ENCODE peak calls at places on chromosomes 5 and 9, in seven cellular contexts. G is Calu3, C is brain microvascular endothelial cell, Y is GM12865, T is cardiac fibroblast, X is HFF-Myc, V is astrocyte of the cerebellum. B is an unnamed sample.

GRCh38 chr5:119059740-119060255 is 11.1 kb upstream of the DMXL1 start:
- DNase-seq in Y (no peak), T (no peak), V (no peak), C (no peak), X (no peak), G (no peak), B (no peak)

GRCh38 chr9:109315889-109316640 is 4.8 kb downstream of the EPB41L4B start:
- DNase-seq in Y (no peak), G (peak), V (peak), X (no peak), T (peak), C (no peak), B (no peak)

GRCh38 chr9:107064378-107064777 is 201.4 kb downstream of the ZNF462 start:
- DNase-seq in Y (no peak), V (no peak), C (no peak), X (no peak), G (no peak), T (no peak), B (no peak)

GRCh38 chr5:141338538-141339306 is at the start of gene PCDHGA2:
- DNase-seq in V (peak), C (peak), T (peak), G (no peak), Y (peak), X (no peak), B (peak)

GRCh38 chr9:31608413-31608812 is 776.0 kb upstream of the ACO1 start:
- DNase-seq in Y (no peak), C (peak), V (peak), X (no peak), G (no peak), T (peak), B (no peak)

GRCh38 chr5:133485468-133485867 is 126.9 kb downstream of the FSTL4 start:
- DNase-seq in T (no peak), C (no peak), V (no peak), Y (no peak), X (no peak), G (no peak), B (no peak)

GRCh38 chr5:65952259-65952658 is 25.9 kb downstream of the ERBIN start:
- DNase-seq in T (no peak), G (no peak), Y (no peak), X (no peak), V (no peak), C (no peak), B (no peak)

GRCh38 chr5:131983244-131983771 is 28.1 kb downstream of the ACSL6 start:
- DNase-seq in V (peak), C (no peak), Y (no peak), T (no peak), X (no peak), G (no peak), B (no peak)

GRCh38 chr5:91929522-91929817 is 546.4 kb upstream of the ARRDC3 start:
- DNase-seq in T (no peak), G (no peak), V (no peak), C (no peak), X (no peak), Y (no peak), B (no peak)

GRCh38 chr9:112503170-112503569 is 16.5 kb downstream of the KIAA1958 start:
- DNase-seq in V (no peak), X (no peak), T (no peak), C (no peak), Y (no peak), G (no peak), B (no peak)

DNA sequence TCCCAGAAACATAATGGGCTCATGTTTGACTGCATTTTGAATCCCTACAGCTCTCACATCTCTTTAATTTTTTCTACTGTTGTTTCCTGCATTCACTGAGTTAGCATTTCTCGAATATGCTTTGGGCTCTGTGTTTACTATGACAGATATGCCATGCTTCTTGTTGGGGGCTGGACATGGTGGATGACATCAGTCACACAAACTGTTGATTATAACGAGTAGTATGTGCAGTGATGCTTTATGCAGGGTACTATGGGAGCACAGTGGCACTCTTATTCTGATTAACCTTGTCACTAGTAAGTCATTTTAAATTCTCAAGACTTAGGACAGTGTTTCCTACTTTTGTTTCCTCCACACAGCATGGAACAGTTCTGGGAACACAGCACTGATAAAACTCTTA is 295.4 kb upstream of the ZNF608 start:
- DNase-seq in T (no peak), V (no peak), X (no peak), G (no peak), Y (no peak), C (no peak), B (no peak)
- TF ChIP-seq CTCF in T (no peak), V (no peak), X (no peak), G (no peak), Y (no peak), C (no peak), B (no peak)

DNA sequence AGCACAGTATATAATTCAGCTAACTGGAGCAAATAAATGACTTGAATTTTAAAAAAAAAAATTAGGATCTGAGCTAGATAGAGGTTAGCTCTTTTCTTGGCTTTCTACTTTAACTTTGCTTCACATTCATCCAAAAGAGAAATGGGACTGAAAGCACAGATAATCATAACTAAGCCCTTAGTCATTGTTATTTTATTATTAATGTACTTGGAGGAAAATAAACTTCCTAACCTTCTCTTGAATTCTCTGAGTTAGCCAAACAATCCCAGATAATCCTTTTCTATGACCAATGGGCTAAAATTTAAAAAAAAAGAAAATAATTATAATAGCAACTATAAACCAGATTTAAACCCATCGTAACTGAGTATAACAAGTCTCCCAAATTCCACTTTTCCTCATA is 57.6 kb upstream of the RASA1 start:
- DNase-seq in V (no peak), Y (no peak), T (peak), X (no peak), G (no peak), C (no peak), B (no peak)
- TF ChIP-seq CTCF in V (no peak), Y (no peak), T (no peak), X (no peak), G (no peak), C (no peak), B (no peak)

DNA sequence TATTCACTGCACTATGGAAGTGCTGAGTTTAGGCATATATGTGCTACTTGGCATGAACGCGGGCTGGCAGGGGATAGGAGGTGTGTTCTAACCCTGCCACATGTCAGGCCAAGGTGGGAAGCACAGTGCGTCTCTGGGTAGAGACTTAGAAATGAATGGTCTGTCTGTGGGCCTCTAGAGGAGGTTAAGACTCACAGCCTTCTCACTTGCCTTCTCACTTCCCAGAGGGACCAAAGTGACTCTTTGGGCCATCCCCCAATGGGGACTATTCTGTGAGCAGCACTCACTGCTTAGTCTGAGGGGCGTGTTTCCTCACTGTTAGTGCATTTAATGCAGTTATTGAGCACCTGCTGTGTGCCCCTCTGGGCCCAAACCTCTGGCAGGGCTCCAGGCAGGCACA is 2.4 kb upstream of the PITX1 start:
- DNase-seq in X (no peak), V (no peak), Y (no peak), C (no peak), T (no peak), G (no peak), B (no peak)
- TF ChIP-seq CTCF in X (no peak), V (no peak), Y (no peak), C (no peak), T (no peak), G (no peak), B (no peak)

GRCh38 chr9:129487307-129487657 is 133.6 kb downstream of the C9orf50 start:
- DNase-seq in V (no peak), C (no peak), Y (no peak), X (no peak), G (no peak), T (no peak), B (no peak)
- TF ChIP-seq CTCF in V (no peak), C (no peak), Y (no peak), X (no peak), G (no peak), T (no peak), B (no peak)

DNA sequence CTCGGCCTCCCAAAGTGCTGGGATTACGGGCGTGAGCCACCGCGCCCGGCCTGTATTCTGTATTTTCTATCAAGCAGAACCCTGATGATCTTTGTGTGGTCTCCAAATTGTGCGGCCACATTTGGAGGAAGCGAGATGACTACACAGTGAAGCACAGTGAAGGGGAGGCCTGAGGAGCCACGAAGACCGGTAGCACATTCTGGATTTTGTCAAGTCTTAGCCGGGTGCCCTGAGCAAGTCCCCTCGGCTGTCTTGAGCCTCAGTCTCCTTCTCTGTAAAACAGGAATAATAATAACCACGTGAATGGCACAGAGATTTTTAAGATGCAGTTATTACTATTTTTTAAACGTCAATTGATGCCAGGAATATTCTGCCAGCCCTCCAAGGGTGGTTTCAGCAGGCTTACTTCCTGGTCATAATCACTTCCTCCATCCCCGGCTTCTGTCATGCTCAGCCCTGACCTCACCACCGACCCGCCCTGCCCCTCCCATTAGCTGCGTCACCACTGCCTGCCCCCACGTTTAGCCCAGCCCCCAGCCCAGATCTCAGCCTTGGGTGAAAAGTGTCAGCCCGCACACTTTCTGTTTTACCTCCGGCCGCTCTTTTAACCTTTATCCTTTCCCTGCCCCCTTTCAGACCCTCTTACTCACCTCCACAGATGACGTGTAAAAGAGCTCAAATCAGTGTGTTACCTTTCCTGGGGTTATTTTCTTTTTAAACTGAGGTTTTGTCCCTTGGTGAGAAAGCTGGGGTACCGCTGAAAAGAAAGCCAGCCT is 27.0 kb upstream of the ERGIC1 start:
- DNase-seq in X (peak), G (peak), T (peak), Y (peak), V (no peak), C (peak), B (peak)
- TF ChIP-seq CTCF in X (no peak), G (no peak), T (no peak), Y (no peak), V (no peak), C (no peak), B (no peak)

GRCh38 chr9:28820741-28821140 is 1247.5 kb upstream of the C9orf72 start:
- DNase-seq in C (no peak), X (no peak), Y (no peak), G (no peak), T (no peak), V (no peak), B (no peak)
- TF ChIP-seq CTCF in C (peak), X (no peak), Y (no peak), G (no peak), T (no peak), V (no peak), B (no peak)

DNA sequence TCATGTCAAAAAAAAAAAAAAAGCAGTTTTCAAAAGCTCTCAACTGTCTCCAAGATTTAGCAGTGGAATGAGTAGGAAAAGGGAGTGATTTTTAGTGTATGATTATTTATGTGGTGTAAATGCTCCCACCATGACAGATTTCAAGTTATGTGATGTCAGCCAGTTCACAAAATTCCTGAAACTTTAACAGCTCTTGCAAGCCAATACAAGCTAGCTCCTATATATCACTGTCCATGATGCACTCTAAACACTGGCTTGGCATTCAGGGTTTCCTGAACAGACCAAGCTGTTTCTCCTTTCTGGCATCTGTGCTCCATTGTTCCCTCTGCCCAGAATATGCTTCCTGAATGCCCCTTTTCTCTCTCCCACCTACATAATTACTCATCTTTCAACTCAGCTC is 7.8 kb upstream of the ANKDD1B start:
- DNase-seq in C (no peak), Y (no peak), V (no peak), T (no peak), G (no peak), X (no peak), B (no peak)
- TF ChIP-seq CTCF in C (no peak), Y (no peak), V (no peak), T (no peak), G (no peak), X (no peak), B (no peak)

GRCh38 chr9:79955300-79955699 is 383.5 kb downstream of the TLE4 start:
- DNase-seq in Y (no peak), T (peak), C (no peak), G (no peak), X (no peak), V (no peak), B (no peak)
- TF ChIP-seq CTCF in Y (peak), T (peak), C (peak), G (no peak), X (peak), V (peak), B (peak)

GRCh38 chr5:177576169-177576568 is 15.8 kb upstream of the TMED9 start:
- DNase-seq in C (no peak), Y (no peak), X (no peak), T (no peak), G (no peak), V (no peak), B (no peak)
- TF ChIP-seq CTCF in C (peak), Y (no peak), X (no peak), T (no peak), G (no peak), V (no peak), B (no peak)

DNA sequence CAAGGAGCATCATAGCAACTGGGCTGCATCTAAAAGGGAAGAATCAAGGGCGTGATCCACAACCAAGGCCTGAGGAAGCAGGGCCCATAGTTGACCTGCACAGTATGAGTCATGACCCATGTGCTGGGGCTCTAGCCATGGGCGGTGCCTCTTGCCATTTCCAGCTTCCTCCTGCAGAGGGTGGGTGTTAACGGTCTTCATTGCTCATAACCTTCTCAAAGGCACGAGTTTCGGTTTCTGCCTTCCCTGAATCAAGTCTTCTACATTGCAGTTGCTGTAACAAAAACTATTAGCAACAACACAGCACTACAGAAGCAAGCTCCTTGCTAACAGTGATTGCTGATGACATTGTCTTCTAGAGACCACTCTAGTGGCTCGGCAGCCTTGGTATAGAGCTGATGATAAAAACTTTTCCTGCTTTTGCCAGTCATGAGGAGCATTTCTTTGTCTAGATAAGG is 66.9 kb downstream of the CTSL start:
- DNase-seq in G (peak), T (peak), C (peak), V (no peak), Y (peak), X (peak), B (no peak)
- TF ChIP-seq CTCF in G (peak), T (peak), C (peak), V (no peak), Y (no peak), X (peak), B (no peak)